ENCODE peak calls at places on chromosomes 12 and 14, in seven cellular contexts. T, M, R, G, B, I and L are unnamed samples.

GRCh38 chr12:4422985-4423384 is 22.6 kb downstream of the FGF6 start:
- DNase-seq in R (no peak), T (no peak), B (no peak), M (no peak), I (no peak), G (no peak), L (no peak)

GRCh38 chr14:76917158-76917596 is 91.0 kb downstream of the LRRC74A start:
- DNase-seq in M (peak), R (no peak), G (peak), T (peak), B (peak), I (peak), L (peak)

GRCh38 chr12:44668443-44668842 is 207.7 kb downstream of the NELL2 start:
- DNase-seq in I (no peak), R (no peak), B (no peak), T (no peak), G (no peak), M (no peak), L (no peak)

GRCh38 chr12:109710747-109711595 is 2.7 kb upstream of the FAM222A start:
- DNase-seq in T (no peak), B (no peak), R (no peak), M (no peak), G (no peak), I (no peak), L (no peak)

GRCh38 chr14:43479751-43480150 is 1027.3 kb downstream of the FSCB start:
- DNase-seq in I (no peak), B (no peak), M (no peak), R (no peak), G (no peak), T (no peak), L (no peak)

GRCh38 chr12:12024958-12025682 is 45.6 kb upstream of the BCL2L14 start:
- DNase-seq in T (no peak), G (no peak), R (peak), M (no peak), B (peak), I (no peak), L (no peak)

GRCh38 chr12:6700646-6701051 is at the start of gene PIANP:
- DNase-seq in M (peak), G (peak), T (no peak), I (no peak), R (peak), B (peak), L (peak)

GRCh38 chr14:22002860-22003284 is 329.3 kb upstream of the OR4E1 start:
- DNase-seq in I (peak), G (peak), R (peak), M (no peak), T (peak), B (peak), L (peak)

GRCh38 chr12:39692258-39692853 is 72.8 kb upstream of the ABCD2 start:
- DNase-seq in I (peak), R (no peak), T (peak), M (no peak), G (no peak), B (no peak), L (no peak)

GRCh38 chr12:57518920-57519757 is 1.2 kb downstream of the DDIT3 start:
- DNase-seq in R (no peak), M (no peak), I (peak), T (no peak), B (peak), G (peak), L (no peak)

GRCh38 chr12:27012239-27012981 is 1.8 kb downstream of the TM7SF3 start:
- DNase-seq in B (no peak), I (no peak), T (no peak), G (no peak), M (no peak), R (no peak), L (no peak)

GRCh38 chr14:56044196-56044595 is 74.0 kb upstream of the PELI2 start:
- DNase-seq in T (no peak), R (no peak), M (no peak), G (no peak), I (no peak), B (no peak), L (no peak)